ENCODE peak calls at places on chromosomes 12 and 14, in four cellular contexts. N, P, I and Y are unnamed samples.

GRCh38 chr12:103742349-103742784 is 98.7 kb downstream of the NT5DC3 start:
- DNase-seq in N (no peak), P (peak; percentile 32), I (no peak), Y (no peak)

GRCh38 chr14:105537580-105538474 is 11.4 kb downstream of the TMEM121 start:
- DNase-seq in N (peak; percentile 90), P (peak; percentile 46), I (peak; percentile 39), Y (peak; percentile 70)

GRCh38 chr12:45827974-45828373 is 98.5 kb downstream of the ARID2 start:
- DNase-seq in N (no peak), P (no peak), I (no peak), Y (no peak)

GRCh38 chr14:101118746-101119610 is 215.5 kb upstream of the RTL1 start:
- DNase-seq in N (peak; percentile 20), P (no peak), I (no peak), Y (peak; percentile 13)

GRCh38 chr14:95256011-95256775 is 63.5 kb downstream of the CLMN start:
- DNase-seq in N (no peak), P (no peak), I (no peak), Y (no peak)

GRCh38 chr14:98912655-98913054 is 359.3 kb downstream of the BCL11B start:
- DNase-seq in N (no peak), P (no peak), I (no peak), Y (no peak)

GRCh38 chr12:88266851-88267360 is 124.8 kb downstream of the TMTC3 start:
- DNase-seq in N (no peak), P (no peak), I (no peak), Y (no peak)

GRCh38 chr14:104149617-104150141 is 11.3 kb downstream of the KIF26A start:
- DNase-seq in N (no peak), P (no peak), I (no peak), Y (no peak)

GRCh38 chr12:27868165-27868564 is 88.1 kb upstream of the MANSC4 start:
- DNase-seq in N (no peak), P (peak; percentile 86), I (no peak), Y (no peak)

GRCh38 chr12:51827925-51828818 is 20.3 kb downstream of the FIGNL2 start:
- DNase-seq in N (peak; percentile 69), P (peak; percentile 71), I (no peak), Y (peak; percentile 28)